ENCODE peak calls at places on chromosomes 5 and 9, in five cellular contexts. F is tibial artery, M is HCT116, R is endodermal cell, S is right cardiac atrium. O is an unnamed sample.

GRCh38 chr5:59487068-59487686 is 406.3 kb downstream of the PDE4D start:
- DNase-seq in F (no peak), M (no peak), R (no peak), S (no peak), O (no peak)

GRCh38 chr5:107935641-107936040 is 264.9 kb upstream of the EFNA5 start:
- DNase-seq in F (no peak), M (no peak), R (no peak), S (no peak), O (no peak)

GRCh38 chr5:150122158-150122510 is 33.5 kb downstream of the PDGFRB start:
- DNase-seq in F (peak), M (no peak), R (peak), S (peak), O (no peak)

GRCh38 chr5:164335837-164336236 is 830.4 kb downstream of the MAT2B start:
- DNase-seq in F (no peak), M (no peak), R (no peak), S (no peak), O (no peak)

GRCh38 chr9:107438211-107439030 is 51.1 kb downstream of the KLF4 start:
- DNase-seq in F (no peak), M (no peak), R (peak), S (no peak), O (no peak)

GRCh38 chr9:136545065-136545965 is 533 bp downstream of the NOTCH1 start:
- DNase-seq in F (no peak), M (no peak), R (peak), S (peak), O (no peak)

GRCh38 chr5:23064710-23065109 is 211.6 kb upstream of the CDH12 start:
- DNase-seq in F (no peak), M (no peak), R (no peak), S (no peak), O (no peak)

GRCh38 chr5:65364907-65365306 is 116.8 kb downstream of the ADAMTS6 start:
- DNase-seq in F (no peak), M (no peak), R (no peak), S (no peak), O (no peak)

GRCh38 chr9:110650991-110651411 is 17.6 kb upstream of the MUSK start:
- DNase-seq in F (no peak), M (no peak), R (no peak), S (no peak), O (no peak)

GRCh38 chr9:87259543-87259942 is 238.1 kb upstream of the DAPK1 start:
- DNase-seq in F (no peak), M (no peak), R (no peak), S (no peak), O (no peak)

GRCh38 chr5:16690243-16690839 is 73.5 kb upstream of the RETREG1 start:
- DNase-seq in F (no peak), M (peak), R (peak), S (no peak), O (no peak)

GRCh38 chr5:32047056-32047455 is 127.1 kb downstream of the GOLPH3 start:
- DNase-seq in F (no peak), M (no peak), R (no peak), S (no peak), O (no peak)

GRCh38 chr9:83012578-83013260 is 50.2 kb downstream of the RASEF start:
- DNase-seq in F (no peak), M (no peak), R (no peak), S (no peak), O (no peak)

DNA sequence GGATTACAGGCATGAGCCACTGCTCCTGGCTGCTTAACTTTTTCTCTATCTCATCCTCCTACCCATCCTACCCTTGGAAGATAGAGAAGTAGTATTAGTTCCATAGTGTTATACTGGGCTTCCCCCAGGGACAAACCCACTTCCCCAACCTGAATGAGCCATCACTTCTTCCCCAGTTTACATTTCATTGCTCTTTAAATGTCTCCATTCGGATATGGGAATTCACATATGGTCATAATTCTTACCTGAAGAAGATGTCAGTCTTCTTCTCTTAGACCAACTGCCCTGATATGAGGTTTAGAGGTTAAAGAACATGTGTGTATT is 1.9 kb downstream of the CD274 start:
- DNase-seq in F (no peak), M (no peak), R (no peak), S (no peak), O (no peak)
- H3K4me3 ChIP-seq in F (no peak), M (no peak), R (no peak), S (no peak), O (no peak)

GRCh38 chr5:110968246-110969005 is 103.1 kb upstream of the TSLP start:
- DNase-seq in F (no peak), M (no peak), R (no peak), S (no peak), O (no peak)

GRCh38 chr5:110957934-110958333 is 113.6 kb upstream of the TSLP start:
- DNase-seq in F (no peak), M (no peak), R (no peak), S (no peak), O (no peak)

GRCh38 chr5:110965773-110966581 is 105.5 kb upstream of the TSLP start:
- DNase-seq in F (no peak), M (no peak), R (no peak), S (no peak), O (no peak)

DNA sequence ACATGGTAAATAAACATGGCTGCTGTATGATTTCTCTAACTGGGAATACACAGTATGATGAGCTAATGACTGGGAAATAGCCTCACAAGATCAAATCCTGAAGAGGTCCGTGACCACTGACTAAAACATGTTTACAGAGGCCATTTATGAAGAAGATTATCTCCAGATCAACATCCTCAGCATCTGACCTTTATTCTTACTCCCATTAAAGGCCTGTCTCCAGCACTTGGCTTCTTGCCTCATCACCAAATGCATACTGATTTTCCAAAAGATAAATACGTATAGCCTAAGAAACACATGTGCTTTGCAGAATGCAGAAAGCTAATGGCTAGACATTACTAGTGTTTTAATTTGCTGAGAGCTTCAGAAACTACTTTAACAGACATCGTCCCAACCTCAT is 108.0 kb upstream of the TSLP start:
- DNase-seq in F (no peak), M (no peak), R (no peak), S (no peak), O (no peak)
- H3K27ac ChIP-seq in F (no peak), M (no peak), R (no peak), S (no peak), O (no peak)

GRCh38 chr9:78437721-78438610 is 141.0 kb downstream of the PSAT1 start:
- DNase-seq in F (no peak), M (no peak), R (no peak), S (no peak), O (no peak)
- H3K4me3 ChIP-seq in F (no peak), M (no peak), R (no peak), S (no peak), O (no peak)

DNA sequence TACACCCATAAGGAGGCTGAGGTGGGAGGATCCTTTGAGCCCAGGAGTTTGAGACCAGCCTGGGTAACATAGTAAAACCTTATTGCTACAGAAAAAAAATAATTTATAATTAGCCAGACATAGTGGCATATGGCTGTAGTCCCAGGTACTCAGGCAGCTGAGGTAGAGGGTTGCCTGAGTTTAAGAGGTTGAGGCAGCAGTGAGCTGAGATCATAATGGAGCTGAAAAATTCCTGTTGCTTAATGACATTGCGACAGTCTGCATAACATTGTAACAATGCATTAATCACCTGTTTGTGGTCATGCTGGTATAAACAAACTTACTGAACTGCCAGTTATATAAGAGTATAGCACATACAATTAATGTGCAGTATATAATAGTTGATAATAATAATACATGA is 214.2 kb downstream of the TRIM32 start:
- DNase-seq in F (no peak), M (no peak), R (no peak), S (no peak), O (no peak)
- H3K27ac ChIP-seq in F (no peak), M (no peak), R (no peak), S (no peak), O (no peak)

GRCh38 chr5:38557309-38557710 is 864 bp upstream of the LIFR start:
- DNase-seq in F (no peak), M (no peak), R (no peak), S (no peak), O (no peak)
- H3K4me3 ChIP-seq in F (peak), M (peak), R (peak), S (peak), O (peak)

GRCh38 chr9:89608646-89609335 is 4.0 kb downstream of the GADD45G start:
- DNase-seq in F (peak), M (no peak), R (no peak), S (no peak), O (no peak)

GRCh38 chr9:89606049-89606481 is 1.3 kb downstream of the GADD45G start:
- DNase-seq in F (peak), M (no peak), R (peak), S (peak), O (no peak)

GRCh38 chr9:89605181-89606048 is 603 bp downstream of the GADD45G start:
- DNase-seq in F (peak), M (no peak), R (peak), S (peak), O (no peak)

GRCh38 chr9:89604463-89605180 is at the start of gene GADD45G:
- DNase-seq in F (peak), M (no peak), R (peak), S (peak), O (peak)

GRCh38 chr9:89606567-89607311 is 1.9 kb downstream of the GADD45G start:
- DNase-seq in F (peak), M (no peak), R (peak), S (no peak), O (no peak)
- H3K27ac ChIP-seq in F (peak), M (peak), R (peak), S (peak), O (peak)

DNA sequence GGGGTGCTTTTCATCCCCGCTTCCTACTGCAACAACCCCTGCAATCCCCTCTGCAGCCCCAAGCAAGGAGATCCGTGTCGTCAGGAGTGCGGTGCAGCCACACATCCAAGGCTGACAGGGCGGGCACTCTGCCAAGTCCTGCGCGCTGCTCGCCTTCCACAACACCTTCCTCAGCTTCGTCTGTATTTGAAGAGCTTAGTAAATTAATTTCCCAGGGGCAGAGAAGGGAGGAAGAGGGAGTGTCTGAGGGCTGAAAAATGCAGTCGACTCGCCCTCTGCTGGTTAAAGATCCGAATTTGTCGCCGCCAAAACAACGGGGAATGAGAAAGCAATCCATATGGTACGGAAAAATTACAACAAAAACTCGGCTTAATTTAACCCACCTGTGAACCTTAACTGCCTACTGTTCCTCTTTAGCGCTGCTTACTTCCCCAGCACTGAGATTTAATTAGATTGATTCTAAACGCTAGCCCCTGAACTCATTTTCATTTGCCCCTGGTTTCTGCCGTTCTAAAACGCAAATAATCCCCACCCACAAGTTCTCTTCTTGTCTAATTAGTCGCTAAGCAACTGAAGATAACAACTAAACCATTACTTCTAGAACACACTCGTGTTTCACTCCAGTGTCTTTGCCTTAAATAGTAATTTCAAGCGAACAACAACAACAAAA is 10.9 kb upstream of the PCDHB1 start:
- DNase-seq in F (no peak), M (peak), R (peak), S (peak), O (no peak)
- H3K4me3 ChIP-seq in F (peak), M (peak), R (peak), S (peak), O (peak)

DNA sequence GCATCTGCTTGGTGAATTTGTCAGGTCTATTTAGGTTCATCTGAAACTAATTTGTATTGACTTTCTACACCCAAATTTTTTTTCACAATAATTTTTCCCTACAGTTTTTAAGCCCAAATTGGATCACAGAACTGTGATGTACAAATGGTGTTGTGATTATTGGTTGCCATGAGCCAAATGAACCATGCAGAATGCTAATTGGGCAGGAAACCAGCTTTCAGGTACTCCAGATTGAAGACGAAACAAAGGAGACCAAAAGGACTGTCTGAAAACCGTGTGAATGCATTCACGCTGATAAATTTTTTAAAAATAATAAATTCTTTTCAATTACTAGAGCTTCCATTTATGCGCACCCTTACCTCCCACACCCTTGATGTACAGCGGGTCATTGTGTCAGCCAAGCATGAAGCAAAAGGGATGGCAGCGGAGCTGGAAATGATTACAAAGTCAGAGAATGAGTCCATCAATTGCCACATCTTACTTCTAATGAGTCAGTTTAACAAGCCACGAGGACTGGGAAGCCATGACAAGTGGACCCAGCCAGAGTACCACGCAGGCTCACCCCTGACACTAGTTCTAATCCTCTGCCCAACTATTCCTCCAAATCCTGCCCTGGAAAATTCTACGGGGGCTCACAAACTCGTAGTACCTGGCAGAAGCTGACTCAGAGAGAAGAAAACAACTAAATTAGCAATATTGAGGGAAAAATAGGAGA is 66.5 kb downstream of the SEMA6A start:
- DNase-seq in F (no peak), M (no peak), R (peak), S (no peak), O (no peak)
- H3K27ac ChIP-seq in F (no peak), M (no peak), R (no peak), S (no peak), O (no peak)

GRCh38 chr9:98942906-98943681 is 613 bp upstream of the COL15A1 start:
- DNase-seq in F (no peak), M (no peak), R (no peak), S (no peak), O (no peak)
- H3K4me3 ChIP-seq in F (peak), M (peak), R (peak), S (peak), O (peak)

GRCh38 chr5:56322592-56322991 is 89.5 kb upstream of the ANKRD55 start:
- DNase-seq in F (no peak), M (no peak), R (no peak), S (no peak), O (no peak)

GRCh38 chr5:56321236-56321881 is 88.2 kb upstream of the ANKRD55 start:
- DNase-seq in F (no peak), M (no peak), R (no peak), S (no peak), O (no peak)

GRCh38 chr5:56317923-56318561 is 84.9 kb upstream of the ANKRD55 start:
- DNase-seq in F (no peak), M (no peak), R (no peak), S (no peak), O (no peak)

GRCh38 chr5:56320686-56321085 is 87.6 kb upstream of the ANKRD55 start:
- DNase-seq in F (no peak), M (no peak), R (no peak), S (no peak), O (no peak)

GRCh38 chr5:56319281-56320242 is 86.4 kb upstream of the ANKRD55 start:
- DNase-seq in F (no peak), M (no peak), R (no peak), S (peak), O (no peak)
- H3K27ac ChIP-seq in F (no peak), M (no peak), R (no peak), S (peak), O (peak)